ENCODE peak calls at places on chromosomes 5 and 9, in four cellular contexts. One of them, this sample, is unnamed.

GRCh38 chr5:43602818-43603534 is at the start of gene NNT:
- DNase-seq in HCT116: no peak
- DNase-seq in K562: peak; percentile 86
- DNase-seq in HepG2: peak; percentile 61
- DNase-seq in this sample: no peak

GRCh38 chr5:149356391-149356790 is 1.5 kb upstream of the PCYOX1L start:
- DNase-seq in HCT116: no peak
- DNase-seq in K562: no peak
- DNase-seq in HepG2: no peak
- DNase-seq in this sample: no peak

GRCh38 chr9:108973876-108974275 is 39.4 kb downstream of the CTNNAL1 start:
- DNase-seq in HCT116: no peak
- DNase-seq in K562: no peak
- DNase-seq in HepG2: no peak
- DNase-seq in this sample: no peak

GRCh38 chr5:65728219-65728618 is 6.2 kb downstream of the NLN start:
- DNase-seq in HCT116: no peak
- DNase-seq in K562: no peak
- DNase-seq in HepG2: no peak
- DNase-seq in this sample: no peak

GRCh38 chr5:15285901-15286583 is 213.9 kb upstream of the FBXL7 start:
- DNase-seq in HCT116: no peak
- DNase-seq in K562: no peak
- DNase-seq in HepG2: no peak
- DNase-seq in this sample: no peak

GRCh38 chr9:37529111-37529510 is 43.4 kb downstream of the POLR1E start:
- DNase-seq in HCT116: no peak
- DNase-seq in K562: no peak
- DNase-seq in HepG2: no peak
- DNase-seq in this sample: no peak

GRCh38 chr5:143664623-143665022 is 147.3 kb upstream of the HMHB1 start:
- DNase-seq in HCT116: no peak
- DNase-seq in K562: no peak
- DNase-seq in HepG2: no peak
- DNase-seq in this sample: no peak

GRCh38 chr5:111997308-111998159 is 240.5 kb upstream of the NREP start:
- DNase-seq in HCT116: peak; percentile 13
- DNase-seq in K562: no peak
- DNase-seq in HepG2: no peak
- DNase-seq in this sample: peak; percentile 8

GRCh38 chr5:42641321-42642005 is 115.2 kb upstream of the CCDC152 start:
- DNase-seq in HCT116: no peak
- DNase-seq in K562: no peak
- DNase-seq in HepG2: no peak
- DNase-seq in this sample: no peak

GRCh38 chr5:95631991-95632675 is 12.2 kb downstream of the GPR150 start:
- DNase-seq in HCT116: no peak
- DNase-seq in K562: peak; percentile 62
- DNase-seq in HepG2: peak; percentile 24
- DNase-seq in this sample: no peak

GRCh38 chr9:15485836-15486678 is 24.7 kb downstream of the PSIP1 start:
- DNase-seq in HCT116: no peak
- DNase-seq in K562: peak; percentile 6
- DNase-seq in HepG2: peak; percentile 27
- DNase-seq in this sample: no peak

GRCh38 chr5:139640432-139641115 is 7.6 kb upstream of the CXXC5 start:
- DNase-seq in HCT116: no peak
- DNase-seq in K562: no peak
- DNase-seq in HepG2: no peak
- DNase-seq in this sample: no peak

GRCh38 chr9:135612981-135613910 is 26.1 kb downstream of the GLT6D1 start:
- DNase-seq in HCT116: no peak
- DNase-seq in K562: no peak
- DNase-seq in HepG2: no peak
- DNase-seq in this sample: no peak

GRCh38 chr5:118270506-118270905 is 717.8 kb downstream of the DTWD2 start:
- DNase-seq in HCT116: no peak
- DNase-seq in K562: no peak
- DNase-seq in HepG2: no peak
- DNase-seq in this sample: no peak

GRCh38 chr9:79152306-79152705 is 419.5 kb upstream of the TLE4 start:
- DNase-seq in HCT116: no peak
- DNase-seq in K562: no peak
- DNase-seq in HepG2: no peak
- DNase-seq in this sample: no peak

GRCh38 chr9:8338249-8338721 is 538.7 kb upstream of the DMAC1 start:
- DNase-seq in HCT116: no peak
- DNase-seq in K562: no peak
- DNase-seq in HepG2: no peak
- DNase-seq in this sample: no peak

GRCh38 chr9:23824241-23825142 is 1.5 kb downstream of the ELAVL2 start:
- DNase-seq in HCT116: no peak
- DNase-seq in K562: no peak
- DNase-seq in HepG2: no peak
- DNase-seq in this sample: no peak

GRCh38 chr5:33850100-33850594 is 41.6 kb downstream of the ADAMTS12 start:
- DNase-seq in HCT116: no peak
- DNase-seq in K562: peak; percentile 25
- DNase-seq in HepG2: peak; percentile 3
- DNase-seq in this sample: no peak

GRCh38 chr5:113270081-113270480 is 164.7 kb downstream of the TSSK1B start:
- DNase-seq in HCT116: no peak
- DNase-seq in K562: no peak
- DNase-seq in HepG2: no peak
- DNase-seq in this sample: no peak

GRCh38 chr9:110115868-110116542 is 92.0 kb downstream of the C9orf152 start:
- DNase-seq in HCT116: no peak
- DNase-seq in K562: no peak
- DNase-seq in HepG2: peak; percentile 92
- DNase-seq in this sample: no peak

GRCh38 chr5:132262882-132263547 is 5.5 kb downstream of the PDLIM4 start:
- DNase-seq in HCT116: no peak
- DNase-seq in K562: no peak
- DNase-seq in HepG2: no peak
- DNase-seq in this sample: no peak

GRCh38 chr5:60066502-60066901 is 173.0 kb upstream of the PDE4D start:
- DNase-seq in HCT116: no peak
- DNase-seq in K562: no peak
- DNase-seq in HepG2: no peak
- DNase-seq in this sample: no peak

GRCh38 chr9:123710299-123710698 is 219.6 kb downstream of the DENND1A start:
- DNase-seq in HCT116: no peak
- DNase-seq in K562: no peak
- DNase-seq in HepG2: no peak
- DNase-seq in this sample: no peak

GRCh38 chr5:163705983-163706771 is 200.8 kb downstream of the MAT2B start:
- DNase-seq in HCT116: no peak
- DNase-seq in K562: no peak
- DNase-seq in HepG2: no peak
- DNase-seq in this sample: no peak

GRCh38 chr9:136742640-136743391 is at the start of gene LCN10:
- DNase-seq in HCT116: no peak
- DNase-seq in K562: no peak
- DNase-seq in HepG2: peak; percentile 49
- DNase-seq in this sample: no peak

DNA sequence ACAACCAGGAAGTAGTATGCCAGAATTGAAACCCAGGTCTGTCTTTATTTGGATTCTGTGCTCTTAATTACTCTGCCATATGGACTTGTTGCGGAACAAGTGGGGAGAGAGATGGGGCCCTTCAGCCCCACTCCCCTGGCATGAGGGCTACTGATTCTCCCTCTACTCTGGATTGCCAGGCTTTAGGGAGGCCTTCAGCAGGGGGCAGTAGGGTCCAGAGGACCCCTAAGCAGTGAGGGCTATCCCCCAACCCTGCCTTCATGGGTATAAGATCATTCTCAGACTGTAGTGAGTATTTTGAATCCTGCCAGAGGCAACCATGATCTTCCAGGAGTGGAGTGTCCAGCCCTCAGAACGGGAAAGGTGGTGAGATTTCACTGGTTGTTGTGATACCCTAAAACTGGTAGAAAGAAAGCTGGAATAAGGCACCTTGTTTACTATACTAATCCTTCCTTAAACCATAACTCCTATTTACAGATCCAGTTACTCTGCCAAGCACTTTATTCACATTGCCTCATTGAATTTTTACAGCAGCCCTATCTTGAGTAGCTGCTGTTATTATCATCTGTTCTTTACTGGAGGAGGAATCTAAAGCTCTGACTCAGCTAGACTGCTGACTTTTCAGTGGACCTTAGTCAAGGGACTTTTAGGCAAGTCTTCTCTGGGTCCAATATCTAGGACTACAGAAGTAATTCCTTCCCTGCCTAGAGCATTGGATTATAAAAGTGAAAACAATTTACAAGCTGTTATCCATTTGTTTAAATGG is 31.3 kb upstream of the LARP1 start:
- DNase-seq in HCT116: no peak
- DNase-seq in K562: peak; percentile 69
- DNase-seq in HepG2: no peak
- DNase-seq in this sample: no peak
- TF ChIP-seq POLR2AphosphoS5 in HCT116: no peak
- TF ChIP-seq POLR2AphosphoS5 in K562: no peak
- TF ChIP-seq POLR2AphosphoS5 in HepG2: no peak
- TF ChIP-seq POLR2AphosphoS5 in this sample: no peak

GRCh38 chr9:114157516-114158176 is 2.3 kb downstream of the COL27A1 start:
- DNase-seq in HCT116: no peak
- DNase-seq in K562: no peak
- DNase-seq in HepG2: no peak
- DNase-seq in this sample: no peak
- TF ChIP-seq TCF7L2 in HCT116: no peak
- TF ChIP-seq TCF7L2 in K562: no peak
- TF ChIP-seq TCF7L2 in HepG2: no peak
- TF ChIP-seq TCF7L2 in this sample: no peak

GRCh38 chr9:131621551-131622321 is 76.4 kb downstream of the PRRT1B start:
- DNase-seq in HCT116: no peak
- DNase-seq in K562: no peak
- DNase-seq in HepG2: no peak
- DNase-seq in this sample: no peak
- TF ChIP-seq POLR2AphosphoS5 in HCT116: no peak
- TF ChIP-seq POLR2AphosphoS5 in K562: no peak
- TF ChIP-seq POLR2AphosphoS5 in HepG2: no peak
- TF ChIP-seq POLR2AphosphoS5 in this sample: no peak

GRCh38 chr5:87541033-87541432 is 128.3 kb upstream of the CCNH start:
- DNase-seq in HCT116: peak; percentile 34
- DNase-seq in K562: peak; percentile 2
- DNase-seq in HepG2: no peak
- DNase-seq in this sample: no peak
- TF ChIP-seq TCF7L2 in HCT116: no peak
- TF ChIP-seq TCF7L2 in K562: no peak
- TF ChIP-seq TCF7L2 in HepG2: no peak
- TF ChIP-seq TCF7L2 in this sample: no peak

GRCh38 chr9:134422701-134423100 is 96.4 kb downstream of the RXRA start:
- DNase-seq in HCT116: no peak
- DNase-seq in K562: no peak
- DNase-seq in HepG2: no peak
- DNase-seq in this sample: no peak
- TF ChIP-seq POLR2AphosphoS5 in HCT116: no peak
- TF ChIP-seq POLR2AphosphoS5 in K562: no peak
- TF ChIP-seq POLR2AphosphoS5 in HepG2: no peak
- TF ChIP-seq POLR2AphosphoS5 in this sample: no peak

DNA sequence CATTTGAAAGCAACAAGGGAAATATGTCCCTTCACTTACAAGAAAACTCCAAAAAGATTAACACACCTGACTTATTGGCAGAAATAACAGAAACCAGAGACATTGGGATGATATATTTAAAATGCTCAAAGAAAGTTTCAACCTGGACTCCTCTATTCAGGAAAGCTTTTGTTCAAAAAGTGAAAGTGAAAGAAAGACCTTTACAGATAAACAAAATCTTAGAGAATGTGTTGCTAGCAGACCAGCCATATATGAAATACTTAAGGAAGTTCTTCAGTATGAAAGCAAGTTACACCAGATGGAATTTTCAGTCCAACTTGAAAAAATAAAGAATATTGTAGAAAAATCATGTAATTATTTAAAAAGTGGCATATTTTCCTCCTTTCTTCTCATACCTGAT is 1075.1 kb downstream of the NR2F1-AS1 start:
- DNase-seq in HCT116: no peak
- DNase-seq in K562: no peak
- DNase-seq in HepG2: no peak
- DNase-seq in this sample: no peak
- TF ChIP-seq TCF7L2 in HCT116: no peak
- TF ChIP-seq TCF7L2 in K562: no peak
- TF ChIP-seq TCF7L2 in HepG2: no peak
- TF ChIP-seq TCF7L2 in this sample: no peak